ENCODE peak calls at places on chromosomes 7 and 10, in five cellular contexts. Q, N, P, L and Y are unnamed samples.

GRCh38 chr10:79275431-79275851 is 71.8 kb upstream of the PPIF start:
- DNase-seq in Q (no peak), N (no peak), P (peak), L (no peak), Y (no peak)

GRCh38 chr7:81903115-81903514 is 133.3 kb upstream of the HGF start:
- DNase-seq in Q (no peak), N (no peak), P (no peak), L (no peak), Y (no peak)

GRCh38 chr7:128904381-128905197 is 5.9 kb downstream of the KCP start:
- DNase-seq in Q (peak), N (peak), P (no peak), L (peak), Y (no peak)

GRCh38 chr10:86758231-86759072 is 2.0 kb downstream of the BMPR1A start:
- DNase-seq in Q (no peak), N (no peak), P (no peak), L (no peak), Y (no peak)

GRCh38 chr7:151428393-151429231 is 11.3 kb downstream of the CRYGN start:
- DNase-seq in Q (no peak), N (no peak), P (no peak), L (no peak), Y (no peak)

GRCh38 chr7:106504620-106505019 is 156.3 kb downstream of the CCDC71L start:
- DNase-seq in Q (no peak), N (no peak), P (no peak), L (no peak), Y (no peak)

GRCh38 chr7:25886387-25887240 is 265.4 kb upstream of the NFE2L3 start:
- DNase-seq in Q (no peak), N (no peak), P (no peak), L (no peak), Y (no peak)

GRCh38 chr7:89623018-89623672 is 531.1 kb upstream of the STEAP1 start:
- DNase-seq in Q (peak), N (peak), P (no peak), L (no peak), Y (no peak)

GRCh38 chr10:45809829-45810228 is 37.5 kb downstream of the AGAP4 start:
- DNase-seq in Q (no peak), N (no peak), P (no peak), L (no peak), Y (no peak)

GRCh38 chr7:128166603-128167315 is 74.3 kb upstream of the LEP start:
- DNase-seq in Q (no peak), N (no peak), P (no peak), L (no peak), Y (no peak)

GRCh38 chr7:98341106-98341505 is 59.6 kb downstream of the BRI3 start:
- DNase-seq in Q (no peak), N (no peak), P (no peak), L (no peak), Y (no peak)

GRCh38 chr10:48880016-48880705 is 59.5 kb downstream of the LRRC18 start:
- DNase-seq in Q (no peak), N (no peak), P (no peak), L (no peak), Y (peak)

GRCh38 chr7:26166681-26167266 is 14.8 kb downstream of the NFE2L3 start:
- DNase-seq in Q (no peak), N (no peak), P (no peak), L (no peak), Y (no peak)

GRCh38 chr7:66930341-66930740 is 9.3 kb downstream of the TMEM248 start:
- DNase-seq in Q (no peak), N (no peak), P (no peak), L (no peak), Y (no peak)

GRCh38 chr7:151244156-151244870 is 4.2 kb downstream of the SMARCD3 start:
- DNase-seq in Q (peak), N (peak), P (peak), L (peak), Y (no peak)

GRCh38 chr10:80453392-80453714 is 757 bp upstream of the TSPAN14 start:
- DNase-seq in Q (no peak), N (no peak), P (no peak), L (no peak), Y (no peak)

GRCh38 chr7:113831509-113831908 is 87.3 kb downstream of the PPP1R3A start:
- DNase-seq in Q (no peak), N (no peak), P (no peak), L (no peak), Y (no peak)

GRCh38 chr10:24603333-24603732 is 120.4 kb downstream of the ARHGAP21 start:
- DNase-seq in Q (no peak), N (no peak), P (no peak), L (no peak), Y (no peak)

GRCh38 chr10:2005546-2005945 is 268.2 kb upstream of the ADARB2 start:
- DNase-seq in Q (no peak), N (no peak), P (no peak), L (no peak), Y (no peak)

GRCh38 chr10:12418000-12418399 is 68.7 kb downstream of the CAMK1D start:
- DNase-seq in Q (no peak), N (peak), P (no peak), L (no peak), Y (no peak)

GRCh38 chr10:28120043-28120749 is 121.3 kb upstream of the ODAD2 start:
- DNase-seq in Q (no peak), N (no peak), P (no peak), L (no peak), Y (no peak)

GRCh38 chr10:100148353-100149211 is 37.2 kb downstream of the ERLIN1 start:
- DNase-seq in Q (peak), N (no peak), P (no peak), L (no peak), Y (peak)

GRCh38 chr7:51238981-51239495 is 77.6 kb downstream of the COBL start:
- DNase-seq in Q (no peak), N (no peak), P (no peak), L (no peak), Y (no peak)

GRCh38 chr7:148290451-148291005 is 300.0 kb upstream of the C7orf33 start:
- DNase-seq in Q (no peak), N (no peak), P (no peak), L (no peak), Y (no peak)

GRCh38 chr7:45589915-45590678 is 15.9 kb downstream of the ADCY1 start:
- DNase-seq in Q (no peak), N (no peak), P (peak), L (no peak), Y (no peak)

GRCh38 chr7:129952164-129952652 is 552 bp downstream of the UBE2H start:
- DNase-seq in Q (no peak), N (no peak), P (peak), L (peak), Y (no peak)

GRCh38 chr7:115297651-115298050 is 375.8 kb downstream of the MDFIC start:
- DNase-seq in Q (peak), N (no peak), P (peak), L (peak), Y (no peak)

GRCh38 chr7:37352974-37353948 is 95.4 kb downstream of the ELMO1 start:
- DNase-seq in Q (no peak), N (no peak), P (no peak), L (peak), Y (no peak)

GRCh38 chr7:110514973-110515372 is 576.0 kb upstream of the LRRN3 start:
- DNase-seq in Q (no peak), N (no peak), P (no peak), L (no peak), Y (no peak)
- TF ChIP-seq CTCF in Q (no peak), N (no peak), P (no peak), L (no peak), Y (no peak)

GRCh38 chr10:77301305-77301730 is 336.3 kb downstream of the KCNMA1 start:
- DNase-seq in Q (peak), N (no peak), P (no peak), L (no peak), Y (no peak)
- H3K27ac ChIP-seq in Q (peak), N (no peak), P (no peak), L (no peak), Y (no peak)

GRCh38 chr10:118108194-118109026 is 61.7 kb upstream of the RAB11FIP2 start:
- DNase-seq in Q (no peak), N (no peak), P (no peak), L (no peak), Y (no peak)
- TF ChIP-seq EP300 in Q (no peak), N (no peak), P (no peak), L (no peak), Y (no peak)

DNA sequence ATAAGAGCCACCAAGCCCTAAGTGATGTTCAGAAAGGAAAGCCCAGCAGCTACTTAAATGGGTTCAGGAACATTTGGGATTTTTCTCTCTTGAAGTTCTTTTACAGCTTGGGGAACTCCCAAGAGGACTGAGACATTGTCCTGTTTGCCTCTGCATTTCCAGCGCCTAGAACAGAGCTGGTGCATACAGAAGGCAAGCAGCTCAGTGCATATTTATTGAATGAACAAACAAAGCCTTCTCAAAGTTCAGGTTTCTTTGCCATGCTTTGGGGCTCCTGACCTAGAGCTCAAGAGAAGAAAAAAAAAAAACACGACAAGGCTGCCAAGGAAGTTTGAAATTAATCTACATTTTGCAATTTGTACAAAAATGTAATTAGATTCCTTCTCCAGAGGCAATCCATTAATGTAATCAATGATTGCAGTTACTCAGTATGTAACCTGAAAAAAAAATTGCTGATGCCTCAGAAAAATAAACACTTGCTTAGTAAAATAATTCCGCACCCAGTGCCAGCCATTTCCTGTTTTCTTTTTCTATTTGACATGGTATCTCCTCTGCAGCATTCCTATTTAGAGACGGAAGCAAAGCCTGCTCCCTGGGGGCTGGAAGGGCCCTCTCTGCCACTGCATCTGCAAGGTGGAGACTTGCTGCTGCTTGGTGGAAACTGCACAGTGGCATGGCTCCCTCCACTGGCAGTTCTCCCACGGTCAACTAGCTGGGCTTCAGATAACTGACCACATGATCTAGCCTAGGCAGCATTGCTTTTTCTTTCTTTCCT is 157.3 kb downstream of the TMEM178B start:
- DNase-seq in Q (peak), N (no peak), P (no peak), L (no peak), Y (no peak)
- TF ChIP-seq CTCF in Q (peak), N (no peak), P (no peak), L (no peak), Y (no peak)

DNA sequence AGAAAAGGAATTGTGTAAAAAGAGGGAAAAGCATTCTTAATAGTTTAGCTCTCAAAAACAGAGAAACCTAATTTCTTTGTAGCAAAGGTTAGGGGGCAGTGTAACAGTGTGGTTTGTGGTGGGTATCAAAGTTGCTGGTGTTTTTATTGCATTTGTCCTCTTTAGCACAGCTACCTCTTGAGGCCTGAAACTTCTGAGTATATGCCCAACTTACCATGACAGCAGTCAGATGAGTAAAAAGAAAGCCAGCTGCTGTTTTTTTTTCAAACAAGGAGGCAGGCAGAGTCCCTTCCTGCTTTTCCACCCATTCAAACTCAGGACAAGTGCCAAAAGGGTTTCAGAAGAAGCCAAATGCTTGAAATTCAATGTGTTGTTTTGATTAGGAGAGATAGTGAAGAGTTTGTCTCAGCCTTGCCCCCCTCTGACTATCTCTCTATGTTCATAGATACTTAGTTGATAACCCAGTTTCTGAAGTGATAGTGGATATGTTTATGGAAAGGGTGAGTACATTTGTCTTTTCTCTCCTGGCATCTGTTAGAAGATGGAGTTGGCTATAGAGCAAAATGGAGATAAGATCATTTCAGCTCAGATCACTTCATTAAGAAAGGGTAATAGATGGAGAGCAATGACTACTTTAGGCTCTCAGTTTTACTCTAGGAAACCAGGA is 23.1 kb downstream of the GBF1 start:
- DNase-seq in Q (no peak), N (no peak), P (no peak), L (no peak), Y (no peak)
- H3K27ac ChIP-seq in Q (no peak), N (no peak), P (no peak), L (no peak), Y (peak)

GRCh38 chr10:133334495-133335237 is 2.0 kb downstream of the CALY start:
- DNase-seq in Q (peak), N (no peak), P (no peak), L (no peak), Y (no peak)
- TF ChIP-seq EP300 in Q (no peak), N (no peak), P (no peak), L (no peak), Y (no peak)